ENCODE peak calls at places on chromosomes 11 and 22, in four cellular contexts. R, T, W and Y are unnamed samples.

GRCh38 chr22:20748820-20749428 is 25.0 kb upstream of the SERPIND1 start:
- DNase-seq in W (no peak), T (no peak), R (peak; percentile 52), Y (no peak)

GRCh38 chr11:76682681-76683080 is 12.1 kb upstream of the LRRC32 start:
- DNase-seq in R (no peak), W (no peak), T (no peak), Y (no peak)

GRCh38 chr11:108511851-108512474 is 13.8 kb upstream of the POGLUT3 start:
- DNase-seq in R (peak; percentile 70), W (peak; percentile 63), T (no peak), Y (no peak)

GRCh38 chr11:135027461-135027860 is 615.4 kb upstream of the B3GAT1 start:
- DNase-seq in T (peak; percentile 82), W (peak; percentile 17), R (peak; percentile 31), Y (peak; percentile 65)

GRCh38 chr11:118401880-118402590 is 629 bp downstream of the ATP5MG start:
- DNase-seq in R (peak; percentile 92), T (peak; percentile 31), W (peak; percentile 89), Y (peak; percentile 17)

GRCh38 chr22:43642319-43642718 is 169.8 kb downstream of the EFCAB6 start:
- DNase-seq in W (no peak), T (no peak), R (no peak), Y (no peak)

GRCh38 chr11:100602716-100603115 is 84.4 kb upstream of the ARHGAP42 start:
- DNase-seq in W (no peak), T (no peak), R (no peak), Y (no peak)

GRCh38 chr11:74322667-74323066 is 11.2 kb upstream of the P4HA3 start:
- DNase-seq in W (no peak), R (peak; percentile 16), T (no peak), Y (no peak)

GRCh38 chr11:61482513-61482912 is 26.0 kb upstream of the LRRC10B start:
- DNase-seq in W (no peak), R (no peak), T (peak; percentile 81), Y (no peak)

GRCh38 chr11:1862588-1863351 is 9.9 kb downstream of the LSP1 start:
- DNase-seq in W (peak; percentile 67), T (no peak), R (no peak), Y (no peak)

GRCh38 chr11:118691926-118692830 is 12.7 kb upstream of the TREH start:
- DNase-seq in W (peak; percentile 64), T (peak; percentile 29), R (peak; percentile 67), Y (no peak)

GRCh38 chr22:47035443-47035881 is 273.0 kb downstream of the TBC1D22A start:
- DNase-seq in W (peak; percentile 29), R (no peak), T (no peak), Y (no peak)

GRCh38 chr11:111324277-111324720 is 26.0 kb downstream of the POU2AF3 start:
- DNase-seq in W (no peak), R (peak; percentile 72), T (no peak), Y (no peak)

GRCh38 chr11:95680169-95680929 is 109.2 kb downstream of the FAM76B start:
- DNase-seq in W (peak; percentile 71), R (peak; percentile 85), T (no peak), Y (no peak)

GRCh38 chr11:128420943-128421342 is 166.4 kb downstream of the ETS1 start:
- DNase-seq in W (peak; percentile 95), R (peak; percentile 99), T (no peak), Y (no peak)

GRCh38 chr11:7688238-7688826 is 15.0 kb upstream of the CYB5R2 start:
- DNase-seq in W (peak; percentile 51), T (peak; percentile 65), R (peak; percentile 31), Y (no peak)

GRCh38 chr11:40328890-40329617 is 1130.4 kb downstream of the LRRC4C start:
- DNase-seq in R (peak; percentile 100), W (peak; percentile 100), T (peak; percentile 85), Y (no peak)

GRCh38 chr22:44098966-44099530 is 74.9 kb downstream of the PARVB start:
- DNase-seq in R (no peak), W (no peak), T (no peak), Y (no peak)

GRCh38 chr11:124763156-124763947 is 1.3 kb upstream of the ESAM start:
- DNase-seq in W (peak; percentile 63), R (peak; percentile 60), T (peak; percentile 85), Y (peak; percentile 85)

GRCh38 chr22:46638601-46639431 is 18.6 kb downstream of the GRAMD4 start:
- DNase-seq in W (peak; percentile 53), T (no peak), R (peak; percentile 33), Y (no peak)

GRCh38 chr11:12243511-12243910 is 133.1 kb downstream of the MICAL2 start:
- DNase-seq in R (no peak), T (no peak), W (no peak), Y (no peak)

GRCh38 chr11:67453816-67454732 is 1.1 kb upstream of the CABP4 start:
- DNase-seq in R (no peak), T (no peak), W (no peak), Y (no peak)

GRCh38 chr22:36301851-36302250 is 48.9 kb downstream of the APOL1 start:
- DNase-seq in R (peak; percentile 97), T (no peak), W (peak; percentile 95), Y (no peak)

GRCh38 chr11:134978388-134979088 is 566.5 kb upstream of the B3GAT1 start:
- DNase-seq in W (no peak), T (peak; percentile 55), R (no peak), Y (no peak)

GRCh38 chr22:35783943-35784614 is 66.4 kb downstream of the APOL5 start:
- DNase-seq in T (peak; percentile 11), R (no peak), W (no peak), Y (no peak)

GRCh38 chr22:28442951-28443876 is 236.4 kb downstream of the TTC28 start:
- DNase-seq in T (peak; percentile 91), W (peak; percentile 71), R (peak; percentile 76), Y (peak; percentile 39)

GRCh38 chr11:120637131-120637530 is 125.6 kb downstream of the GRIK4 start:
- DNase-seq in T (no peak), W (no peak), R (no peak), Y (no peak)

GRCh38 chr11:12043959-12044772 is 35.7 kb upstream of the DKK3 start:
- DNase-seq in W (peak; percentile 97), R (peak; percentile 100), T (peak; percentile 94), Y (peak; percentile 68)

GRCh38 chr11:96393753-96394348 is 4.0 kb downstream of the JRKL start:
- DNase-seq in R (peak; percentile 61), T (peak; percentile 45), W (peak; percentile 60), Y (no peak)

GRCh38 chr11:59545179-59546020 is 34.1 kb downstream of the OR4D9 start:
- DNase-seq in R (peak; percentile 44), T (no peak), W (peak; percentile 70), Y (no peak)

GRCh38 chr22:17371446-17371845 is 2.2 kb downstream of the CECR2 start:
- DNase-seq in R (no peak), W (no peak), T (no peak), Y (no peak)

GRCh38 chr11:45974806-45975205 is 52.4 kb downstream of the LARGE2 start:
- DNase-seq in W (no peak), T (no peak), R (peak; percentile 15), Y (no peak)

GRCh38 chr22:48745842-48746788 is 1081.6 kb downstream of the BRD1 start:
- DNase-seq in T (no peak), R (no peak), W (no peak), Y (no peak)

DNA sequence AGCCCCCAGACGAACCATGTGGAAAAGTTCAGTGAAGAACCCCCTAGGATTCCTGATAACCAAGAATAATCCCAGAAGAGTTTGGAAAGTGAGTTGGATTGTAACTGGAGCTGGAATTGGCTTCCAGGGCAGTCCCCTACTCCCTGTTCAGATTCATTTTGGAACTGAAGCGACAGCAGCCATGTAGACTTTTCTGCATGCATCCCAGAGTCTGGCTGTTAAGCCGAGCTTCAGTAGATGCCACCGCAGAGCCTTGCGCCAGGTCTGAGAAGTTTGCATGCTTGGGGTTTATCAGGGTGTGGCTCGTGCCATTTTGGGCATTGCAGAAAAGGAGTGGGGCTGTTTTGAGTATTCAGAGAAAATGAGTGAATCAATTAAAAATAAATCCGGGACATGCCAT is 71.0 kb downstream of the LDLRAD3 start:
- DNase-seq in T (no peak), R (no peak), W (no peak), Y (no peak)
- H3K4me1 ChIP-seq in T (peaks cover 2% of the 10 kb centered on the region), R (peaks cover 8% of the 10 kb centered on the region), W (peaks cover 3% of the 10 kb centered on the region), Y (peaks cover 14% of the 10 kb centered on the region)

DNA sequence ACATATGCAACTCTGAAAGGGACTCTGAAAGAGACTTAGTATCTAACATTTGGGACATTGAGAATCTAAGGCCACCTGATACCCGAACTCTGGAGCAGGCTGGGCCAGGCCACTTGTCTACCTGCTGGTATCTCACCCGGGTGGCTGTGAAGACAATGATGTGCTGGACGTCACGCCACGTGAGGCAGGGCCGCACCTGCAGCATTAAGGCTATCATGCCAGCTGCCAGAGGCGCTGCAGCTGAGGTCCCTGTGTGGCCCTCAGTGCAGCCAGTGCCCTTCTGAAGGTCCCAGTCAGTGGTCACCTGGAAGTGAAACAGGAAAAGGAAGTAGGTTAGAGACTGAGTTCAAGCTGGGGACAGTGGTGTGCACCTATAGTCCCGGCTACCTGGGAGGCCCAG is 12.4 kb downstream of the PCSK7 start:
- DNase-seq in R (no peak), W (no peak), T (no peak), Y (no peak)
- H2BK5ac ChIP-seq in R (peak overlapping the region; percentile 99), W (no peak overlapping the region), T (no peak overlapping the region), Y (no peak overlapping the region)

GRCh38 chr11:87212891-87213290 is 175.2 kb downstream of the TMEM135 start:
- DNase-seq in W (no peak), T (no peak), R (peak; percentile 43), Y (no peak)
- H3K23ac ChIP-seq in W (no peak overlapping the region), T (no peak overlapping the region), R (no peak overlapping the region), Y (no peak overlapping the region)

GRCh38 chr22:22687638-22688500 is 43.5 kb downstream of the GGTLC2 start:
- DNase-seq in R (peak; percentile 65), W (peak; percentile 26), T (peak; percentile 41), Y (peak; percentile 29)

GRCh38 chr22:22682807-22683667 is 38.6 kb downstream of the GGTLC2 start:
- DNase-seq in W (no peak), T (no peak), R (peak; percentile 65), Y (no peak)

GRCh38 chr22:22683668-22684361 is 39.4 kb downstream of the GGTLC2 start:
- DNase-seq in W (no peak), R (no peak), T (no peak), Y (no peak)

GRCh38 chr22:22684605-22685561 is 40.5 kb downstream of the GGTLC2 start:
- DNase-seq in R (peak; percentile 88), T (peak; percentile 37), W (peak; percentile 55), Y (no peak)

GRCh38 chr22:22685586-22685985 is 41.2 kb downstream of the GGTLC2 start:
- DNase-seq in R (no peak), T (no peak), W (no peak), Y (no peak)
- H3K4me1 ChIP-seq in R (peaks cover 32% of the 10 kb centered on the region), T (no peaks in the 10 kb centered on the region), W (peaks cover 30% of the 10 kb centered on the region), Y (no peaks in the 10 kb centered on the region)

GRCh38 chr11:65384301-65384889 is 1.9 kb upstream of the SLC25A45 start:
- DNase-seq in R (peak; percentile 56), T (no peak), W (peak; percentile 86), Y (no peak)
- H2BK5ac ChIP-seq in R (peak overlapping the region; percentile 36), T (no peak overlapping the region), W (no peak overlapping the region), Y (no peak overlapping the region)

DNA sequence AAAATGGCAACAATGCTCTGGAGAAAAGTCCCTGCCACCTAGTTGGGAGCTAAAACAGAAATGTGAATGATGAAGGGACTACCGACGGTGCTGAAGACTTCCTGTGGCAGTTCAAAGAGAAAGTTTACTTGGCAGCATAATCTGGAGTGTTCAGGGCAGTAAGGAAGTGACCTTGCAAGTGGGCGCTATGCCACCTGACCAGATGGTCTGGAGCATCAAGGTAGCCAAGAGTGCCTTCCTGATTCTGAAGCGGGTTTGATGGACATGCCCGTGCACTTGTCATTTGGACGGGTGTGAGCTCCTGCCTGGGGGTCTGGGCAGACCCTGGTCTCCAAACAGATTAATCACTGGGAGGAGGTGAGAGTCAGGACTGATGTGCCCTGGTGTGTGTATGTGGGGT is 1.8 kb upstream of the SNX19 start:
- DNase-seq in R (no peak), T (no peak), W (no peak), Y (no peak)
- H3K23ac ChIP-seq in R (no peak overlapping the region), T (no peak overlapping the region), W (no peak overlapping the region), Y (no peak overlapping the region)